ENCODE peak calls at places on chromosomes 11 and 22, in seven cellular contexts. N, B, K, F, Z, P and S are unnamed samples.

GRCh38 chr11:6395470-6396060 is 5.3 kb downstream of the SMPD1 start:
- DNase-seq in N (no peak), B (no peak), K (no peak), F (no peak), Z (no peak), P (no peak), S (no peak)

GRCh38 chr11:86722041-86722440 is 49.6 kb upstream of the ME3 start:
- DNase-seq in N (peak; percentile 64), B (no peak), K (no peak), F (no peak), Z (no peak), P (peak; percentile 62), S (no peak)

GRCh38 chr11:76603202-76603601 is 67.3 kb downstream of the LRRC32 start:
- DNase-seq in N (no peak), B (no peak), K (no peak), F (no peak), Z (no peak), P (no peak), S (no peak)

GRCh38 chr11:43282607-43283440 is 29.0 kb upstream of the API5 start:
- DNase-seq in N (peak; percentile 6), B (peak; percentile 56), K (peak; percentile 48), F (no peak), Z (peak; percentile 6), P (peak; percentile 16), S (peak; percentile 53)

GRCh38 chr11:64558065-64558745 is 32.8 kb upstream of the SLC22A12 start:
- DNase-seq in N (no peak), B (no peak), K (no peak), F (no peak), Z (no peak), P (no peak), S (no peak)

GRCh38 chr22:27386186-27386585 is 415.4 kb downstream of the MN1 start:
- DNase-seq in N (peak; percentile 80), B (no peak), K (no peak), F (no peak), Z (no peak), P (no peak), S (no peak)

GRCh38 chr22:23383491-23384450 is 196.3 kb downstream of the IGLL1 start:
- DNase-seq in N (no peak), B (no peak), K (no peak), F (no peak), Z (no peak), P (no peak), S (no peak)

GRCh38 chr22:29524440-29525191 is 28.9 kb downstream of the THOC5 start:
- DNase-seq in N (peak; percentile 13), B (peak; percentile 40), K (peak; percentile 26), F (no peak), Z (no peak), P (peak; percentile 13), S (peak; percentile 48)

GRCh38 chr22:23182289-23183106 is 2.2 kb downstream of the BCR start:
- DNase-seq in N (peak; percentile 89), B (peak; percentile 26), K (peak; percentile 82), F (no peak), Z (peak; percentile 37), P (peak; percentile 19), S (peak; percentile 68)

GRCh38 chr11:130527648-130528300 is 79.3 kb downstream of the ADAMTS15 start:
- DNase-seq in N (no peak), B (no peak), K (no peak), F (no peak), Z (no peak), P (peak; percentile 60), S (no peak)

GRCh38 chr22:47107431-47107830 is 345.0 kb downstream of the TBC1D22A start:
- DNase-seq in N (peak; percentile 67), B (no peak), K (peak; percentile 41), F (peak; percentile 48), Z (no peak), P (peak; percentile 88), S (no peak)

GRCh38 chr11:125110506-125110905 is 920 bp downstream of the TMEM218 start:
- DNase-seq in N (no peak), B (no peak), K (no peak), F (no peak), Z (no peak), P (no peak), S (no peak)

GRCh38 chr11:77660947-77661346 is 23.4 kb upstream of the CLNS1A start:
- DNase-seq in N (peak; percentile 30), B (no peak), K (no peak), F (no peak), Z (no peak), P (no peak), S (no peak)

GRCh38 chr11:71962428-71963038 is 33.7 kb downstream of the RNF121 start:
- DNase-seq in N (no peak), B (no peak), K (no peak), F (peak; percentile 13), Z (peak; percentile 41), P (peak; percentile 65), S (peak; percentile 37)

DNA sequence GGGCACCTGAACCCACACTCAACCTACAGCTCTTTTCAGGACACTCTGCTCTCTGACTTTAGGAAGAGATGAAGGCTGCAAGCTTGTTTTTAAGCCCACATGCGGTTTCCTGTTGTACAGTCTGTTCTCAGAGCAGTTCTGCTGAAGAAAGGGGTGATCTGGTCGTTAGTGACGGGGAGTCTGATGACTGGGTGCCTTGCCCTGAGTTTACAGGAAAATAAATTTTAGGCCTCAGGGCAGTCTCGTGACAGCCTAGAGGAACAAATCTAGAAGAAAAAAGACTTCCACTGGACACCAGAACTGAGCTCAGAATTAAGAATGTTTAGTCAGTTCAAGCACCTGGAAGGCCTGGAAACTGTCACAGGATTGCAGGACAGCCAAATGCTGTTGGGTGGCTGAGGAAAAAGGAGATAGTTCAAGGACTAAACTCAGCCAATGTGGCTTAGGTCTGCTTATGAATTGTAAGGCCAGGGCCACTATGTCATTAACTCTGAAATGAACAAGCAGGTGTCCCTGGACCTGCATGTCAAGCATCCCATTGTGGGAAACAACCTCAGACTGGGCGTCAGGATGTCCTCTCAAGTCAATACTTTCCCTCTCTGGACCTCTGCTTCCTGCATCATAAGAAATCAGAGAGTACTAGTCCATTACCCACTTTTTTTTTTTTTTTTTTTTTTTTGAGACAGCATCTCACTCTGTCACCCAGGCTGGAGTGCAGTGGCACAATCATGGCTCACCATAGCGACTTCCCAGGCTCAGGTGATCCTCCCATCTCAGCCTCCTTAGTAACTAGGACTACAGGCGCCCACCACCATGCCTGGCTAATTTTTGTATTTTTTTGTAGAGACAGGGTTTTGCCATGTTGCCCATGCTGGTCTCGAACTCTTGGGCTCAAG is 5.7 kb downstream of the PIK3IP1 start:
- DNase-seq in N (no peak), B (no peak), K (no peak), F (no peak), Z (no peak), P (no peak), S (no peak)
- TF ChIP-seq CTCF in N (no peak), B (no peak), K (no peak), F (no peak), Z (no peak), P (no peak), S (no peak)

DNA sequence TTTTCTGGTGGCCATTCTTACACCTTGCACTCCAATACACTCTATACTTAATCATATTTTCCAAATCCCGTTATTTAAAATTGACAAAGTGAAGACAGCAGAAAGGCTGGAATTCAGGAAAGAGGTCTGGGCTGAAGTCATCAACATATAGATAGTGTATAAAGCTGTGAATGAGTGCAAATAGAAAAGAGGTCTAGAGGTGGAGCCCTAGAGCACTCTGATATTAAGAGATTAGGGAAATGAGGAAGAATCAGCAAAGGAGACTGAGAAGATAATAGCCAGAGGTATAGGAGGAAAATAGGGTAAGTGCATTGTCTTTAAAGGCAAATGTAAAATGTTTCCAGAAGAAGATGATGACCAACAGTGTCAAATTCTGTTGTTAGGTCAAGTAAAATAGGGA is 7.9 kb downstream of the CTR9 start:
- DNase-seq in N (no peak), B (no peak), K (no peak), F (no peak), Z (no peak), P (no peak), S (no peak)
- TF ChIP-seq CTCF in N (peak; percentile 13), B (no peak), K (peak; percentile 13), F (peak; percentile 34), Z (no peak), P (peak; percentile 14), S (no peak)

GRCh38 chr11:35003658-35004057 is 87.2 kb downstream of the PDHX start:
- DNase-seq in N (no peak), B (no peak), K (no peak), F (no peak), Z (no peak), P (peak; percentile 24), S (no peak)

GRCh38 chr11:34999453-34999852 is 83.0 kb downstream of the PDHX start:
- DNase-seq in N (no peak), B (no peak), K (no peak), F (no peak), Z (no peak), P (no peak), S (no peak)

GRCh38 chr11:34994859-34995258 is 78.4 kb downstream of the PDHX start:
- DNase-seq in N (no peak), B (no peak), K (no peak), F (no peak), Z (no peak), P (no peak), S (no peak)

GRCh38 chr11:34996958-34997357 is 80.5 kb downstream of the PDHX start:
- DNase-seq in N (no peak), B (no peak), K (no peak), F (no peak), Z (no peak), P (no peak), S (no peak)

DNA sequence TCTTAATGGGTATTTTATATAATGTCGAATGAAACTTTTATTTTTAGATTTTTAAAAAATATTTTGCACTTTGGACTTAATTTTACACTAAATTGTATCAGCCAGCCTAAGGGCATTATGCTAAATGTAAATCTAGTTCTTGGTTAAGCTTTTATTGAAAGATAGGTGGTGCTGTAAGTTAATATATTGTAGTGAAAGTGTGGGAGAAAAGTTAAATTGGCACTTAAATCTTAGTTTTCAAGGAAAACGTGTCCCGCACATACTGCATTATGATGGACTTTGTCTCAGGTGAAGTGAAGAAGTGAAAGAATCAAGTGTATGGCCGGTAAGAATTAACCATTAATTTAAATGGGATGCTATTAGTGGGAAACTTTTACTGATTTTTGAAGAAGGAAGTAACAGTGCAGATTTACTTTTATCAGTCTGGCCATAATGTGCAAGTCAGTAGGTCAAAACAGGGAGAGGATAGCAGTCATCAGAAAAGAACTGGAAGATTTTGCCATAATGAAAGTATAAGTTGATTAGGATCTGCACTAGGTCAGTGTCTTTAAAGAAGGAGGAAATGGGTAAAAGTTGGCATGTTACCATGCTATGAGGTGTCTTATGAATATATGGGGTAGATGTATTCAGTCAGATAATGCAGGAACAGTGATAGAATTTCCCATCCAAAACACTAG is 81.6 kb downstream of the PDHX start:
- DNase-seq in N (peak; percentile 43), B (no peak), K (peak; percentile 21), F (no peak), Z (no peak), P (peak; percentile 58), S (peak; percentile 15)
- TF ChIP-seq CTCF in N (peak; percentile 48), B (peak; percentile 81), K (peak; percentile 44), F (peak; percentile 53), Z (peak; percentile 29), P (peak; percentile 63), S (no peak)

GRCh38 chr11:112901904-112902303 is 59.3 kb upstream of the NCAM1 start:
- DNase-seq in N (no peak), B (no peak), K (no peak), F (no peak), Z (no peak), P (no peak), S (no peak)

GRCh38 chr11:112902411-112903011 is 58.7 kb upstream of the NCAM1 start:
- DNase-seq in N (no peak), B (no peak), K (no peak), F (no peak), Z (no peak), P (no peak), S (no peak)

GRCh38 chr11:112903310-112903709 is 57.9 kb upstream of the NCAM1 start:
- DNase-seq in N (no peak), B (no peak), K (no peak), F (no peak), Z (no peak), P (no peak), S (no peak)

GRCh38 chr11:112899235-112899634 is 62.0 kb upstream of the NCAM1 start:
- DNase-seq in N (no peak), B (no peak), K (no peak), F (no peak), Z (no peak), P (no peak), S (no peak)
- TF ChIP-seq CTCF in N (no peak), B (no peak), K (no peak), F (no peak), Z (no peak), P (no peak), S (no peak)